ENCODE peak calls at places on chromosome 4, in ten cellular contexts. One of them, this sample, is unnamed.

GRCh38 chr4:2696423-2696822 is 59.7 kb downstream of the TNIP2 start:
- DNase-seq in WERI-Rb-1: no peak
- DNase-seq in heart left ventricle: no peak
- DNase-seq in epithelial cell of prostate: no peak
- DNase-seq in CD8-positive, alpha-beta T cell: no peak
- DNase-seq in lower lobe of right lung: no peak
- DNase-seq in aorta: no peak
- DNase-seq in lung: no peak
- DNase-seq in neuronal stem cell: no peak
- DNase-seq in stomach: no peak
- DNase-seq in this sample: no peak

GRCh38 chr4:151358266-151358665 is 32.9 kb upstream of the SH3D19 start:
- DNase-seq in epithelial cell of prostate: no peak
- DNase-seq in stomach: no peak
- DNase-seq in lower lobe of right lung: no peak
- DNase-seq in heart left ventricle: no peak
- DNase-seq in neuronal stem cell: no peak
- DNase-seq in aorta: no peak
- DNase-seq in CD8-positive, alpha-beta T cell: no peak
- DNase-seq in WERI-Rb-1: no peak
- DNase-seq in lung: no peak
- DNase-seq in this sample: no peak

GRCh38 chr4:4395849-4396627 is 9.1 kb downstream of the NSG1 start:
- DNase-seq in lung: no peak
- DNase-seq in neuronal stem cell: no peak
- DNase-seq in CD8-positive, alpha-beta T cell: no peak
- DNase-seq in epithelial cell of prostate: no peak
- DNase-seq in aorta: no peak
- DNase-seq in heart left ventricle: no peak
- DNase-seq in WERI-Rb-1: peak; percentile 79
- DNase-seq in stomach: no peak
- DNase-seq in lower lobe of right lung: peak; percentile 31
- DNase-seq in this sample: no peak

GRCh38 chr4:77699731-77700210 is 94.2 kb downstream of the CXCL13 start:
- DNase-seq in CD8-positive, alpha-beta T cell: no peak
- DNase-seq in heart left ventricle: no peak
- DNase-seq in aorta: no peak
- DNase-seq in lower lobe of right lung: no peak
- DNase-seq in stomach: no peak
- DNase-seq in epithelial cell of prostate: peak; percentile 26
- DNase-seq in lung: no peak
- DNase-seq in neuronal stem cell: peak; percentile 55
- DNase-seq in WERI-Rb-1: peak; percentile 79
- DNase-seq in this sample: no peak

GRCh38 chr4:75745192-75745591 is 20.8 kb downstream of the USO1 start:
- DNase-seq in stomach: no peak
- DNase-seq in lung: no peak
- DNase-seq in neuronal stem cell: no peak
- DNase-seq in aorta: no peak
- DNase-seq in WERI-Rb-1: no peak
- DNase-seq in epithelial cell of prostate: peak; percentile 75
- DNase-seq in CD8-positive, alpha-beta T cell: no peak
- DNase-seq in heart left ventricle: no peak
- DNase-seq in lower lobe of right lung: no peak
- DNase-seq in this sample: no peak

GRCh38 chr4:112858751-112859150 is 190.7 kb upstream of the ANK2 start:
- DNase-seq in lung: no peak
- DNase-seq in epithelial cell of prostate: no peak
- DNase-seq in aorta: no peak
- DNase-seq in stomach: no peak
- DNase-seq in CD8-positive, alpha-beta T cell: no peak
- DNase-seq in lower lobe of right lung: no peak
- DNase-seq in WERI-Rb-1: no peak
- DNase-seq in neuronal stem cell: no peak
- DNase-seq in heart left ventricle: no peak
- DNase-seq in this sample: no peak

GRCh38 chr4:3642056-3642630 is 109.9 kb upstream of the LRPAP1 start:
- DNase-seq in heart left ventricle: peak; percentile 13
- DNase-seq in lower lobe of right lung: peak; percentile 36
- DNase-seq in lung: no peak
- DNase-seq in CD8-positive, alpha-beta T cell: no peak
- DNase-seq in neuronal stem cell: no peak
- DNase-seq in WERI-Rb-1: no peak
- DNase-seq in aorta: no peak
- DNase-seq in epithelial cell of prostate: no peak
- DNase-seq in stomach: no peak
- DNase-seq in this sample: no peak

GRCh38 chr4:65502151-65502691 is 168.1 kb downstream of the EPHA5 start:
- DNase-seq in WERI-Rb-1: no peak
- DNase-seq in lung: no peak
- DNase-seq in epithelial cell of prostate: peak; percentile 46
- DNase-seq in lower lobe of right lung: no peak
- DNase-seq in CD8-positive, alpha-beta T cell: no peak
- DNase-seq in heart left ventricle: no peak
- DNase-seq in stomach: no peak
- DNase-seq in neuronal stem cell: no peak
- DNase-seq in aorta: no peak
- DNase-seq in this sample: no peak

GRCh38 chr4:105436414-105436813 is 37.4 kb downstream of the PPA2 start:
- DNase-seq in heart left ventricle: no peak
- DNase-seq in stomach: no peak
- DNase-seq in neuronal stem cell: no peak
- DNase-seq in epithelial cell of prostate: no peak
- DNase-seq in lung: no peak
- DNase-seq in CD8-positive, alpha-beta T cell: no peak
- DNase-seq in lower lobe of right lung: no peak
- DNase-seq in aorta: no peak
- DNase-seq in WERI-Rb-1: no peak
- DNase-seq in this sample: no peak

GRCh38 chr4:101217353-101218031 is 129.8 kb downstream of the PPP3CA start:
- DNase-seq in heart left ventricle: no peak
- DNase-seq in lower lobe of right lung: no peak
- DNase-seq in stomach: no peak
- DNase-seq in aorta: no peak
- DNase-seq in neuronal stem cell: no peak
- DNase-seq in lung: no peak
- DNase-seq in epithelial cell of prostate: no peak
- DNase-seq in WERI-Rb-1: no peak
- DNase-seq in CD8-positive, alpha-beta T cell: no peak
- DNase-seq in this sample: no peak

GRCh38 chr4:89160806-89161205 is 49.5 kb downstream of the TIGD2 start:
- DNase-seq in aorta: no peak
- DNase-seq in CD8-positive, alpha-beta T cell: no peak
- DNase-seq in neuronal stem cell: no peak
- DNase-seq in epithelial cell of prostate: no peak
- DNase-seq in WERI-Rb-1: no peak
- DNase-seq in heart left ventricle: no peak
- DNase-seq in lower lobe of right lung: no peak
- DNase-seq in lung: no peak
- DNase-seq in stomach: no peak
- DNase-seq in this sample: no peak
- H3K27ac ChIP-seq in aorta: no peak overlapping the region
- H3K27ac ChIP-seq in CD8-positive, alpha-beta T cell: no peak overlapping the region
- H3K27ac ChIP-seq in neuronal stem cell: no peak overlapping the region
- H3K27ac ChIP-seq in epithelial cell of prostate: no peak overlapping the region
- H3K27ac ChIP-seq in WERI-Rb-1: no peak overlapping the region
- H3K27ac ChIP-seq in heart left ventricle: no peak overlapping the region
- H3K27ac ChIP-seq in lower lobe of right lung: no peak overlapping the region
- H3K27ac ChIP-seq in lung: no peak overlapping the region
- H3K27ac ChIP-seq in stomach: no peak overlapping the region
- H3K27ac ChIP-seq in this sample: no peak overlapping the region

GRCh38 chr4:8209997-8210396 is 10.9 kb downstream of the SH3TC1 start:
- DNase-seq in neuronal stem cell: no peak
- DNase-seq in stomach: no peak
- DNase-seq in epithelial cell of prostate: no peak
- DNase-seq in lung: no peak
- DNase-seq in aorta: no peak
- DNase-seq in heart left ventricle: no peak
- DNase-seq in lower lobe of right lung: no peak
- DNase-seq in WERI-Rb-1: no peak
- DNase-seq in CD8-positive, alpha-beta T cell: no peak
- DNase-seq in this sample: no peak
- H3K27ac ChIP-seq in neuronal stem cell: no peak overlapping the region
- H3K27ac ChIP-seq in stomach: no peak overlapping the region
- H3K27ac ChIP-seq in epithelial cell of prostate: no peak overlapping the region
- H3K27ac ChIP-seq in lung: no peak overlapping the region
- H3K27ac ChIP-seq in aorta: no peak overlapping the region
- H3K27ac ChIP-seq in heart left ventricle: no peak overlapping the region
- H3K27ac ChIP-seq in lower lobe of right lung: no peak overlapping the region
- H3K27ac ChIP-seq in WERI-Rb-1: peak overlapping the region; percentile 43
- H3K27ac ChIP-seq in CD8-positive, alpha-beta T cell: no peak overlapping the region
- H3K27ac ChIP-seq in this sample: no peak overlapping the region

DNA sequence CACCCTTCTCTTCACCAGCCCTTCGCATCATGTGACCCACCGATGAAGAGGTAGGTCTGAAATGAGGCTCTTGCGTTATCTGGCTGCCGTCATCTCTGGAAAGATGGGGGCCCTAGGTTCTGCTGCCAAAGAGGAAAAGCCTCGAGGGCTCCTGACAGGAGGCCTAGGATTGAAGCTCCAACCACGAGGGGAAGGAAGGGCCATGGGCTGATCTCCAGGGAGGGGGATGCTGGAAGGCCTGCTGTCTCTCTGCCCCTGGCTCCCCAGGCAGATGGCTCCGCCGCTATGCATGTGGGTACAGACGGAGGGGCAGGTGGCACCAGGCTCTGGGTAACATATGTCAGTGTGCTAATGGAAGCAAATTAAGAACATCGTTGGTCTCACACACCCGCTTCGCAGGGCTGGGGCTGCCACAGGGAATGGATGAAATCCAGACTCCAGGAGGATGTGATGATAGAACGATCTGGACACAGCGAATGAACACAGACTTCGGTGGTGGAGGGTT is 44.9 kb downstream of the AFAP1 start:
- DNase-seq in neuronal stem cell: no peak
- DNase-seq in heart left ventricle: no peak
- DNase-seq in stomach: no peak
- DNase-seq in lower lobe of right lung: no peak
- DNase-seq in epithelial cell of prostate: no peak
- DNase-seq in aorta: no peak
- DNase-seq in lung: no peak
- DNase-seq in WERI-Rb-1: peak; percentile 81
- DNase-seq in CD8-positive, alpha-beta T cell: no peak
- DNase-seq in this sample: no peak
- H3K27ac ChIP-seq in neuronal stem cell: no peak overlapping the region
- H3K27ac ChIP-seq in heart left ventricle: no peak overlapping the region
- H3K27ac ChIP-seq in stomach: peak overlapping the region; percentile 31
- H3K27ac ChIP-seq in lower lobe of right lung: no peak overlapping the region
- H3K27ac ChIP-seq in epithelial cell of prostate: peak overlapping the region; percentile 78
- H3K27ac ChIP-seq in aorta: no peak overlapping the region
- H3K27ac ChIP-seq in lung: no peak overlapping the region
- H3K27ac ChIP-seq in WERI-Rb-1: peak overlapping the region; percentile 65
- H3K27ac ChIP-seq in CD8-positive, alpha-beta T cell: no peak overlapping the region
- H3K27ac ChIP-seq in this sample: no peak overlapping the region

DNA sequence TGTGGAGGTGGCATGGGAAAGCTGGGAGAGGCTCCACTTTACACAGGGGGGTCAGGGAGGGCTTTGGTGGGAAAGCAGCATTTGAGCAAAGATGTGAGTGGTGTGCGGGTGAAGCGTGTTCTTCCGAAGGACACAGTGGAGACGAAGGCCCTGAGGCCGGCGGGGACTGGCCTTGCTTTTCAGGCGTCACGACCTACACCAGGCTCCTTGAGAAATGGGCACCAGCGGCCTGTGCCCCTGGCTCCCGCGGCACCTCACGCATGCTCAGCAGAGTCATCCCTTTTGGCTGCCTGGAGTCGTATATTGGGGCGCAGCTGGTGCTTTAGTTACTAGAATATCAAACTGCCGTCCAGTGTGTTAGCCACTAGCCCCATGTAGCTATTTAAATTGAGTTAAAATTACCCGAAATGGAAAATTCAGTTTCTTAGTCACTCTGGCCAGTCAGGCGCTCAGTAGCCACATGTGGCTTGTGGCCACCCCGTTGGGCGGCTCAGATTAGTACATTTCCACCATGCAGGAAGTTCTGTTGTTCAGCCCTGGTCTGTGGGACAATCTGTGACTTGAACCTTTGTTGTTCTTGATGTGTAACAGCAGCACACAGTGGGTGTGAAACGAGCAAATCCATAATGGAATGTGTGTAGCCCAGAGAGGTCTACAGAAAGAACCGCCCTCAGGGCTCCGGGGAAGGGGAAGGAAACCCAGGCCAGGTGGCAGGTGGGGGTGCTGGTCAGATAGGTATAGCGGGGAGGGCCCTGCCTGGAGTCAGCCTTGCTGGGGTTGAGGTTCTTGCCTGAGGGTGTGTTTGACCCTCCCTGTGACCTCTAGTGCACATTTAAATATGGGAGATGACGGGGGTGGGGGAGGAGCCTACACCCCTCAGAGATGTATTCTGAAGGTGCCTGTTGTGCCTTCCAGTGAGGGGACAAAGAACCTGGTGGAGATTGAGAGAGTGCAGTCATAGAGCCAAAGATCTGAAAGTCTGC is 30.4 kb downstream of the TBC1D14 start:
- DNase-seq in epithelial cell of prostate: no peak
- DNase-seq in lower lobe of right lung: peak; percentile 51
- DNase-seq in WERI-Rb-1: no peak
- DNase-seq in aorta: no peak
- DNase-seq in heart left ventricle: no peak
- DNase-seq in lung: no peak
- DNase-seq in stomach: no peak
- DNase-seq in neuronal stem cell: no peak
- DNase-seq in CD8-positive, alpha-beta T cell: no peak
- DNase-seq in this sample: no peak
- H3K27ac ChIP-seq in epithelial cell of prostate: no peak overlapping the region
- H3K27ac ChIP-seq in lower lobe of right lung: peak overlapping the region; percentile 76
- H3K27ac ChIP-seq in WERI-Rb-1: no peak overlapping the region
- H3K27ac ChIP-seq in aorta: no peak overlapping the region
- H3K27ac ChIP-seq in heart left ventricle: peak overlapping the region; percentile 93
- H3K27ac ChIP-seq in lung: no peak overlapping the region
- H3K27ac ChIP-seq in stomach: peak overlapping the region; percentile 66
- H3K27ac ChIP-seq in neuronal stem cell: no peak overlapping the region
- H3K27ac ChIP-seq in CD8-positive, alpha-beta T cell: peak overlapping the region; percentile 15
- H3K27ac ChIP-seq in this sample: peak overlapping the region; percentile 73

GRCh38 chr4:108172780-108173598 is 4.3 kb upstream of the LEF1 start:
- DNase-seq in lower lobe of right lung: peak; percentile 53
- DNase-seq in CD8-positive, alpha-beta T cell: peak; percentile 64
- DNase-seq in lung: no peak
- DNase-seq in heart left ventricle: peak; percentile 42
- DNase-seq in neuronal stem cell: peak; percentile 58
- DNase-seq in stomach: peak; percentile 54
- DNase-seq in WERI-Rb-1: peak; percentile 68
- DNase-seq in epithelial cell of prostate: no peak
- DNase-seq in aorta: peak; percentile 48
- DNase-seq in this sample: peak; percentile 83
- H3K27ac ChIP-seq in lower lobe of right lung: peak overlapping the region; percentile 73
- H3K27ac ChIP-seq in CD8-positive, alpha-beta T cell: peak overlapping the region; percentile 71
- H3K27ac ChIP-seq in lung: peak overlapping the region; percentile 50
- H3K27ac ChIP-seq in heart left ventricle: peak overlapping the region; percentile 60
- H3K27ac ChIP-seq in neuronal stem cell: no peak overlapping the region
- H3K27ac ChIP-seq in stomach: no peak overlapping the region
- H3K27ac ChIP-seq in WERI-Rb-1: peak overlapping the region; percentile 25
- H3K27ac ChIP-seq in epithelial cell of prostate: no peak overlapping the region
- H3K27ac ChIP-seq in aorta: no peak overlapping the region
- H3K27ac ChIP-seq in this sample: peak overlapping the region; percentile 78

GRCh38 chr4:96093563-96093962 is 253.7 kb downstream of the PDHA2 start:
- DNase-seq in stomach: no peak
- DNase-seq in CD8-positive, alpha-beta T cell: no peak
- DNase-seq in heart left ventricle: no peak
- DNase-seq in lung: no peak
- DNase-seq in lower lobe of right lung: no peak
- DNase-seq in epithelial cell of prostate: no peak
- DNase-seq in WERI-Rb-1: no peak
- DNase-seq in aorta: no peak
- DNase-seq in neuronal stem cell: no peak
- DNase-seq in this sample: no peak
- H3K27ac ChIP-seq in stomach: no peak overlapping the region
- H3K27ac ChIP-seq in CD8-positive, alpha-beta T cell: no peak overlapping the region
- H3K27ac ChIP-seq in heart left ventricle: no peak overlapping the region
- H3K27ac ChIP-seq in lung: no peak overlapping the region
- H3K27ac ChIP-seq in lower lobe of right lung: no peak overlapping the region
- H3K27ac ChIP-seq in epithelial cell of prostate: no peak overlapping the region
- H3K27ac ChIP-seq in WERI-Rb-1: no peak overlapping the region
- H3K27ac ChIP-seq in aorta: no peak overlapping the region
- H3K27ac ChIP-seq in neuronal stem cell: no peak overlapping the region
- H3K27ac ChIP-seq in this sample: no peak overlapping the region

This sample was measured in CD4-positive, CD25-positive, alpha-beta regulatory T cell.